ENCODE peak calls at places on chromosomes 7 and 10, in eight cellular contexts. S is IMR-90, I is AG10803, R is body of pancreas, A is kidney epithelial cell, Q is psoas muscle, V is NB4, L is heart left ventricle. D is an unnamed sample.

GRCh38 chr10:52644678-52645434 is 127.7 kb downstream of the MBL2 start:
- DNase-seq in V (peak), S (peak), A (no peak), L (no peak), R (peak), I (peak), Q (no peak), D (no peak)

GRCh38 chr7:106793015-106793651 is 71.9 kb upstream of the PIK3CG start:
- DNase-seq in S (peak), L (no peak), Q (no peak), A (no peak), I (peak), V (peak), R (no peak), D (no peak)

GRCh38 chr7:94394399-94395140 is at the start of gene COL1A2:
- DNase-seq in Q (peak), S (peak), V (no peak), A (no peak), L (peak), I (peak), R (peak), D (peak)

GRCh38 chr10:79985481-79986072 is 36.7 kb upstream of the SFTPD start:
- DNase-seq in S (no peak), V (no peak), I (peak), R (no peak), L (no peak), A (no peak), Q (no peak), D (no peak)

GRCh38 chr7:33155811-33156210 is 26.4 kb downstream of the BBS9 start:
- DNase-seq in S (peak), Q (no peak), L (no peak), A (peak), R (no peak), V (no peak), I (peak), D (peak)

GRCh38 chr7:11212080-11212711 is 238.5 kb downstream of the PHF14 start:
- DNase-seq in S (peak), Q (no peak), I (peak), R (peak), L (no peak), A (peak), V (peak), D (peak)

GRCh38 chr7:50937727-50938126 is 155.0 kb upstream of the GRB10 start:
- DNase-seq in A (no peak), R (no peak), L (no peak), I (no peak), S (no peak), Q (no peak), V (no peak), D (no peak)

GRCh38 chr7:110386914-110387313 is 704.0 kb upstream of the LRRN3 start:
- DNase-seq in V (no peak), Q (no peak), S (peak), L (no peak), A (peak), I (peak), R (no peak), D (peak)

GRCh38 chr10:34655286-34656170 is 159.6 kb downstream of the PARD3 start:
- DNase-seq in I (peak), L (no peak), R (peak), S (peak), A (peak), V (peak), Q (no peak), D (peak)

GRCh38 chr7:29297194-29297890 is 102.8 kb downstream of the CHN2 start:
- DNase-seq in Q (no peak), I (no peak), L (no peak), A (no peak), V (peak), S (no peak), R (no peak), D (no peak)

GRCh38 chr10:13990918-13991317 is 339.8 kb downstream of the FRMD4A start:
- DNase-seq in S (peak), R (peak), L (no peak), V (no peak), I (peak), A (no peak), Q (peak), D (no peak)

GRCh38 chr10:99779335-99779734 is 3.1 kb upstream of the ABCC2 start:
- DNase-seq in R (no peak), V (peak), S (peak), I (peak), A (no peak), L (no peak), Q (no peak), D (no peak)

GRCh38 chr10:35940067-35940989 is 298.2 kb upstream of the FZD8 start:
- DNase-seq in R (no peak), I (peak), Q (no peak), A (no peak), L (no peak), S (peak), V (no peak), D (no peak)

GRCh38 chr10:16643502-16643901 is 121.8 kb upstream of the C1QL3 start:
- DNase-seq in L (no peak), V (no peak), Q (no peak), I (no peak), S (no peak), R (no peak), A (no peak), D (no peak)
- TF ChIP-seq CTCF in L (no peak), V (no peak), Q (no peak), I (no peak), S (no peak), R (no peak), A (no peak), D (no peak)

DNA sequence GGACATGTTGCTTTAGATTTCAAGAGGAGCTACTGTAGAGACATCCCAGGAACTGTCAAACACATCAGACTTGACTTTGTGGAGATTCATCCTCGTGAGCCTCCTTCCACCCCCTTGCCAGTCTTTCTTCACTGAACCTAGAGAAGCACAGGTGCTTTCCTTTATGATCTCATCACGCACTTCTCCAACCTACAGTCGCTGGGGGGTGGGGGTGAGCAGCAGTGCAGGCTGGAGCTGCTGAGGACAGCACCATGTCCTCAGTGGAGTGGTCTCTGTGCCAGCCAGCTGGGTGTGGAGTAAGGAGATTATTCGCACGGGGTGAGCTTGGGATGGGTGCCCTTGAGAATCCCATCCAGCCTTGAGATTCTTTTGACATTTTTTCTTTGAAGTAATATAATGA is 88.1 kb downstream of the VOPP1 start:
- DNase-seq in R (no peak), I (no peak), A (no peak), L (no peak), Q (no peak), S (no peak), V (no peak), D (no peak)
- H3K4me3 ChIP-seq in R (no peak), I (no peak), A (no peak), L (no peak), Q (no peak), S (no peak), V (no peak), D (no peak)

GRCh38 chr7:833601-834258 is 1.5 kb downstream of the SUN1 start:
- DNase-seq in I (peak), S (peak), V (no peak), Q (no peak), L (no peak), R (no peak), A (no peak), D (no peak)

GRCh38 chr7:834277-834676 is 2.0 kb downstream of the SUN1 start:
- DNase-seq in V (no peak), L (no peak), R (no peak), I (no peak), Q (no peak), S (no peak), A (no peak), D (no peak)

GRCh38 chr7:832968-833424 is 720 bp downstream of the SUN1 start:
- DNase-seq in A (no peak), Q (no peak), R (no peak), S (no peak), I (no peak), V (no peak), L (no peak), D (no peak)

GRCh38 chr7:831596-832291 is 532 bp upstream of the SUN1 start:
- DNase-seq in S (peak), I (peak), V (peak), A (peak), R (no peak), L (no peak), Q (no peak), D (peak)

GRCh38 chr7:832292-832967 is at the start of gene SUN1:
- DNase-seq in V (no peak), Q (no peak), S (peak), L (no peak), A (peak), R (peak), I (peak), D (no peak)
- TF ChIP-seq CTCF in V (no peak), Q (no peak), S (no peak), L (peak), A (no peak), R (no peak), I (no peak), D (no peak)

GRCh38 chr7:131111792-131112191 is 215.9 kb upstream of the MKLN1 start:
- DNase-seq in A (no peak), R (no peak), S (no peak), L (no peak), V (no peak), I (no peak), Q (no peak), D (no peak)
- H3K4me3 ChIP-seq in A (no peak), R (no peak), S (no peak), L (no peak), V (no peak), I (peak), Q (peak), D (no peak)